ENCODE peak calls at places on chromosomes 11 and 22, in seven cellular contexts. One of them, this sample, is unnamed.
A peak's percentile ranks its signal among the peaks of the same experiment; 100 is the strongest.

GRCh38 chr11:26442131-26442530 is 110.2 kb downstream of the ANO3 start:
- DNase-seq in stimulated activated CD4-positive, alpha-beta T cell treated with anti-CD3 and anti-CD28 coated beads, TNF-alpha, amount 100 ng/mL, for 1 hour: no peak
- DNase-seq in CD8-positive, alpha-beta T cell: no peak
- DNase-seq in activated CD4-positive, CD25-positive, alpha-beta regulatory T cell: no peak
- DNase-seq in ELF-1: no peak
- DNase-seq in T-helper 2 cell: no peak
- DNase-seq in B cell: no peak
- DNase-seq in this sample: no peak

GRCh38 chr11:61067782-61068181 is 34.5 kb upstream of the CD5 start:
- DNase-seq in stimulated activated CD4-positive, alpha-beta T cell treated with anti-CD3 and anti-CD28 coated beads, TNF-alpha, amount 100 ng/mL, for 1 hour: no peak
- DNase-seq in CD8-positive, alpha-beta T cell: no peak
- DNase-seq in activated CD4-positive, CD25-positive, alpha-beta regulatory T cell: no peak
- DNase-seq in ELF-1: peak; percentile 32
- DNase-seq in T-helper 2 cell: no peak
- DNase-seq in B cell: no peak
- DNase-seq in this sample: no peak

GRCh38 chr11:76670475-76671235 is at the start of gene LRRC32:
- DNase-seq in stimulated activated CD4-positive, alpha-beta T cell treated with anti-CD3 and anti-CD28 coated beads, TNF-alpha, amount 100 ng/mL, for 1 hour: no peak
- DNase-seq in CD8-positive, alpha-beta T cell: no peak
- DNase-seq in activated CD4-positive, CD25-positive, alpha-beta regulatory T cell: peak; percentile 32
- DNase-seq in ELF-1: peak; percentile 46
- DNase-seq in T-helper 2 cell: no peak
- DNase-seq in B cell: peak; percentile 62
- DNase-seq in this sample: peak; percentile 27

GRCh38 chr11:122853261-122853660 is 15.0 kb downstream of the CRTAM start:
- DNase-seq in stimulated activated CD4-positive, alpha-beta T cell treated with anti-CD3 and anti-CD28 coated beads, TNF-alpha, amount 100 ng/mL, for 1 hour: no peak
- DNase-seq in CD8-positive, alpha-beta T cell: no peak
- DNase-seq in activated CD4-positive, CD25-positive, alpha-beta regulatory T cell: no peak
- DNase-seq in ELF-1: no peak
- DNase-seq in T-helper 2 cell: no peak
- DNase-seq in B cell: no peak
- DNase-seq in this sample: no peak

GRCh38 chr11:118922745-118923627 is 2.7 kb downstream of the BCL9L start:
- DNase-seq in stimulated activated CD4-positive, alpha-beta T cell treated with anti-CD3 and anti-CD28 coated beads, TNF-alpha, amount 100 ng/mL, for 1 hour: no peak
- DNase-seq in CD8-positive, alpha-beta T cell: no peak
- DNase-seq in activated CD4-positive, CD25-positive, alpha-beta regulatory T cell: no peak
- DNase-seq in ELF-1: peak; percentile 25
- DNase-seq in T-helper 2 cell: no peak
- DNase-seq in B cell: no peak
- DNase-seq in this sample: no peak

GRCh38 chr22:39234157-39234793 is 10.5 kb downstream of the PDGFB start:
- DNase-seq in stimulated activated CD4-positive, alpha-beta T cell treated with anti-CD3 and anti-CD28 coated beads, TNF-alpha, amount 100 ng/mL, for 1 hour: no peak
- DNase-seq in CD8-positive, alpha-beta T cell: no peak
- DNase-seq in activated CD4-positive, CD25-positive, alpha-beta regulatory T cell: no peak
- DNase-seq in ELF-1: peak; percentile 75
- DNase-seq in T-helper 2 cell: no peak
- DNase-seq in B cell: no peak
- DNase-seq in this sample: no peak

GRCh38 chr22:40694409-40694808 is 15.1 kb downstream of the MCHR1 start:
- DNase-seq in stimulated activated CD4-positive, alpha-beta T cell treated with anti-CD3 and anti-CD28 coated beads, TNF-alpha, amount 100 ng/mL, for 1 hour: no peak
- DNase-seq in CD8-positive, alpha-beta T cell: no peak
- DNase-seq in activated CD4-positive, CD25-positive, alpha-beta regulatory T cell: no peak
- DNase-seq in ELF-1: no peak
- DNase-seq in T-helper 2 cell: no peak
- DNase-seq in B cell: no peak
- DNase-seq in this sample: no peak

GRCh38 chr22:33803371-33803770 is 116.9 kb downstream of the LARGE1 start:
- DNase-seq in stimulated activated CD4-positive, alpha-beta T cell treated with anti-CD3 and anti-CD28 coated beads, TNF-alpha, amount 100 ng/mL, for 1 hour: no peak
- DNase-seq in CD8-positive, alpha-beta T cell: no peak
- DNase-seq in activated CD4-positive, CD25-positive, alpha-beta regulatory T cell: no peak
- DNase-seq in ELF-1: no peak
- DNase-seq in T-helper 2 cell: no peak
- DNase-seq in B cell: no peak
- DNase-seq in this sample: no peak

GRCh38 chr11:3836903-3837302 is 3.9 kb downstream of the RHOG start:
- DNase-seq in stimulated activated CD4-positive, alpha-beta T cell treated with anti-CD3 and anti-CD28 coated beads, TNF-alpha, amount 100 ng/mL, for 1 hour: no peak
- DNase-seq in CD8-positive, alpha-beta T cell: no peak
- DNase-seq in activated CD4-positive, CD25-positive, alpha-beta regulatory T cell: no peak
- DNase-seq in ELF-1: no peak
- DNase-seq in T-helper 2 cell: no peak
- DNase-seq in B cell: peak; percentile 51
- DNase-seq in this sample: peak; percentile 54

GRCh38 chr11:133011604-133012003 is 520.7 kb downstream of the OPCML start:
- DNase-seq in stimulated activated CD4-positive, alpha-beta T cell treated with anti-CD3 and anti-CD28 coated beads, TNF-alpha, amount 100 ng/mL, for 1 hour: no peak
- DNase-seq in CD8-positive, alpha-beta T cell: no peak
- DNase-seq in activated CD4-positive, CD25-positive, alpha-beta regulatory T cell: no peak
- DNase-seq in ELF-1: no peak
- DNase-seq in T-helper 2 cell: no peak
- DNase-seq in B cell: no peak
- DNase-seq in this sample: no peak

GRCh38 chr11:95282337-95282751 is 51.3 kb upstream of the SESN3 start:
- DNase-seq in stimulated activated CD4-positive, alpha-beta T cell treated with anti-CD3 and anti-CD28 coated beads, TNF-alpha, amount 100 ng/mL, for 1 hour: no peak
- DNase-seq in CD8-positive, alpha-beta T cell: no peak
- DNase-seq in activated CD4-positive, CD25-positive, alpha-beta regulatory T cell: no peak
- DNase-seq in ELF-1: peak; percentile 73
- DNase-seq in T-helper 2 cell: no peak
- DNase-seq in B cell: no peak
- DNase-seq in this sample: no peak

GRCh38 chr22:49398115-49398514 is 429.6 kb downstream of the BRD1 start:
- DNase-seq in stimulated activated CD4-positive, alpha-beta T cell treated with anti-CD3 and anti-CD28 coated beads, TNF-alpha, amount 100 ng/mL, for 1 hour: no peak
- DNase-seq in CD8-positive, alpha-beta T cell: no peak
- DNase-seq in activated CD4-positive, CD25-positive, alpha-beta regulatory T cell: no peak
- DNase-seq in ELF-1: no peak
- DNase-seq in T-helper 2 cell: no peak
- DNase-seq in B cell: no peak
- DNase-seq in this sample: no peak

GRCh38 chr11:57668467-57668890 is 565 bp downstream of the ZDHHC5 start:
- DNase-seq in stimulated activated CD4-positive, alpha-beta T cell treated with anti-CD3 and anti-CD28 coated beads, TNF-alpha, amount 100 ng/mL, for 1 hour: no peak
- DNase-seq in CD8-positive, alpha-beta T cell: no peak
- DNase-seq in activated CD4-positive, CD25-positive, alpha-beta regulatory T cell: no peak
- DNase-seq in ELF-1: no peak
- DNase-seq in T-helper 2 cell: no peak
- DNase-seq in B cell: no peak
- DNase-seq in this sample: no peak

GRCh38 chr11:18865261-18865660 is 73.7 kb upstream of the PTPN5 start:
- DNase-seq in stimulated activated CD4-positive, alpha-beta T cell treated with anti-CD3 and anti-CD28 coated beads, TNF-alpha, amount 100 ng/mL, for 1 hour: no peak
- DNase-seq in CD8-positive, alpha-beta T cell: no peak
- DNase-seq in activated CD4-positive, CD25-positive, alpha-beta regulatory T cell: no peak
- DNase-seq in ELF-1: no peak
- DNase-seq in T-helper 2 cell: no peak
- DNase-seq in B cell: no peak
- DNase-seq in this sample: no peak

GRCh38 chr11:62857541-62857982 is 18.2 kb upstream of the WDR74 start:
- DNase-seq in stimulated activated CD4-positive, alpha-beta T cell treated with anti-CD3 and anti-CD28 coated beads, TNF-alpha, amount 100 ng/mL, for 1 hour: no peak
- DNase-seq in CD8-positive, alpha-beta T cell: no peak
- DNase-seq in activated CD4-positive, CD25-positive, alpha-beta regulatory T cell: no peak
- DNase-seq in ELF-1: peak; percentile 73
- DNase-seq in T-helper 2 cell: no peak
- DNase-seq in B cell: no peak
- DNase-seq in this sample: no peak

GRCh38 chr22:22215659-22216449 is 28.7 kb upstream of the VPREB1 start:
- DNase-seq in stimulated activated CD4-positive, alpha-beta T cell treated with anti-CD3 and anti-CD28 coated beads, TNF-alpha, amount 100 ng/mL, for 1 hour: no peak
- DNase-seq in CD8-positive, alpha-beta T cell: no peak
- DNase-seq in activated CD4-positive, CD25-positive, alpha-beta regulatory T cell: no peak
- DNase-seq in ELF-1: no peak
- DNase-seq in T-helper 2 cell: no peak
- DNase-seq in B cell: peak; percentile 48
- DNase-seq in this sample: no peak

GRCh38 chr22:27801197-27801615 is 350 bp downstream of the MN1 start:
- DNase-seq in stimulated activated CD4-positive, alpha-beta T cell treated with anti-CD3 and anti-CD28 coated beads, TNF-alpha, amount 100 ng/mL, for 1 hour: no peak
- DNase-seq in CD8-positive, alpha-beta T cell: no peak
- DNase-seq in activated CD4-positive, CD25-positive, alpha-beta regulatory T cell: no peak
- DNase-seq in ELF-1: peak; percentile 65
- DNase-seq in T-helper 2 cell: no peak
- DNase-seq in B cell: peak; percentile 46
- DNase-seq in this sample: peak; percentile 31

GRCh38 chr11:2691991-2692841 is 7.6 kb downstream of the KCNQ1OT1 start:
- DNase-seq in stimulated activated CD4-positive, alpha-beta T cell treated with anti-CD3 and anti-CD28 coated beads, TNF-alpha, amount 100 ng/mL, for 1 hour: no peak
- DNase-seq in CD8-positive, alpha-beta T cell: no peak
- DNase-seq in activated CD4-positive, CD25-positive, alpha-beta regulatory T cell: no peak
- DNase-seq in ELF-1: peak; percentile 71
- DNase-seq in T-helper 2 cell: no peak
- DNase-seq in B cell: no peak
- DNase-seq in this sample: peak; percentile 6

GRCh38 chr11:12142909-12143308 is 32.5 kb downstream of the MICAL2 start:
- DNase-seq in stimulated activated CD4-positive, alpha-beta T cell treated with anti-CD3 and anti-CD28 coated beads, TNF-alpha, amount 100 ng/mL, for 1 hour: no peak
- DNase-seq in CD8-positive, alpha-beta T cell: no peak
- DNase-seq in activated CD4-positive, CD25-positive, alpha-beta regulatory T cell: no peak
- DNase-seq in ELF-1: no peak
- DNase-seq in T-helper 2 cell: no peak
- DNase-seq in B cell: no peak
- DNase-seq in this sample: no peak

GRCh38 chr11:47538741-47539575 is 14.0 kb downstream of the CELF1 start:
- DNase-seq in stimulated activated CD4-positive, alpha-beta T cell treated with anti-CD3 and anti-CD28 coated beads, TNF-alpha, amount 100 ng/mL, for 1 hour: no peak
- DNase-seq in CD8-positive, alpha-beta T cell: no peak
- DNase-seq in activated CD4-positive, CD25-positive, alpha-beta regulatory T cell: no peak
- DNase-seq in ELF-1: no peak
- DNase-seq in T-helper 2 cell: no peak
- DNase-seq in B cell: no peak
- DNase-seq in this sample: no peak

GRCh38 chr11:41047229-41047628 is 412.2 kb downstream of the LRRC4C start:
- DNase-seq in stimulated activated CD4-positive, alpha-beta T cell treated with anti-CD3 and anti-CD28 coated beads, TNF-alpha, amount 100 ng/mL, for 1 hour: no peak
- DNase-seq in CD8-positive, alpha-beta T cell: no peak
- DNase-seq in activated CD4-positive, CD25-positive, alpha-beta regulatory T cell: no peak
- DNase-seq in ELF-1: no peak
- DNase-seq in T-helper 2 cell: no peak
- DNase-seq in B cell: no peak
- DNase-seq in this sample: no peak

GRCh38 chr11:2186669-2187266 is 15.2 kb upstream of the TH start:
- DNase-seq in stimulated activated CD4-positive, alpha-beta T cell treated with anti-CD3 and anti-CD28 coated beads, TNF-alpha, amount 100 ng/mL, for 1 hour: no peak
- DNase-seq in CD8-positive, alpha-beta T cell: peak; percentile 38
- DNase-seq in activated CD4-positive, CD25-positive, alpha-beta regulatory T cell: peak; percentile 25
- DNase-seq in ELF-1: peak; percentile 66
- DNase-seq in T-helper 2 cell: no peak
- DNase-seq in B cell: peak; percentile 72
- DNase-seq in this sample: peak; percentile 52

GRCh38 chr22:49735411-49736311 is 92.0 kb downstream of the BRD1 start:
- DNase-seq in stimulated activated CD4-positive, alpha-beta T cell treated with anti-CD3 and anti-CD28 coated beads, TNF-alpha, amount 100 ng/mL, for 1 hour: no peak
- DNase-seq in CD8-positive, alpha-beta T cell: no peak
- DNase-seq in activated CD4-positive, CD25-positive, alpha-beta regulatory T cell: no peak
- DNase-seq in ELF-1: peak; percentile 85
- DNase-seq in T-helper 2 cell: no peak
- DNase-seq in B cell: no peak
- DNase-seq in this sample: no peak

GRCh38 chr22:44049369-44050231 is 25.5 kb downstream of the PARVB start:
- DNase-seq in stimulated activated CD4-positive, alpha-beta T cell treated with anti-CD3 and anti-CD28 coated beads, TNF-alpha, amount 100 ng/mL, for 1 hour: no peak
- DNase-seq in CD8-positive, alpha-beta T cell: no peak
- DNase-seq in activated CD4-positive, CD25-positive, alpha-beta regulatory T cell: no peak
- DNase-seq in ELF-1: no peak
- DNase-seq in T-helper 2 cell: no peak
- DNase-seq in B cell: peak; percentile 25
- DNase-seq in this sample: no peak

GRCh38 chr11:64842851-64843841 is 1.3 kb downstream of the CDC42BPG start:
- DNase-seq in stimulated activated CD4-positive, alpha-beta T cell treated with anti-CD3 and anti-CD28 coated beads, TNF-alpha, amount 100 ng/mL, for 1 hour: no peak
- DNase-seq in CD8-positive, alpha-beta T cell: no peak
- DNase-seq in activated CD4-positive, CD25-positive, alpha-beta regulatory T cell: no peak
- DNase-seq in ELF-1: peak; percentile 88
- DNase-seq in T-helper 2 cell: no peak
- DNase-seq in B cell: no peak
- DNase-seq in this sample: no peak

GRCh38 chr11:75771646-75772410 is 3.2 kb downstream of the DGAT2 start:
- DNase-seq in stimulated activated CD4-positive, alpha-beta T cell treated with anti-CD3 and anti-CD28 coated beads, TNF-alpha, amount 100 ng/mL, for 1 hour: no peak
- DNase-seq in CD8-positive, alpha-beta T cell: no peak
- DNase-seq in activated CD4-positive, CD25-positive, alpha-beta regulatory T cell: no peak
- DNase-seq in ELF-1: no peak
- DNase-seq in T-helper 2 cell: no peak
- DNase-seq in B cell: no peak
- DNase-seq in this sample: no peak

This sample was measured in activated CD8-positive, alpha-beta memory T cell treated with anti-CD3 and anti-CD28 coated beads, Interleukin-2, amount 50 U/mL, for 4 hours.